ENCODE peak calls at places on chromosomes 1 and 21, in six cellular contexts. S is tibial nerve, D is neural progenitor cell, B is stomach, M is GM13977, Z is endothelial cell of umbilical vein. F is an unnamed sample.

GRCh38 chr1:219514728-219515127 is 98.2 kb downstream of the ZC3H11B start:
- DNase-seq in S (no peak), D (no peak), B (no peak), M (no peak), Z (no peak), F (no peak)

GRCh38 chr1:99527078-99527477 is 118.8 kb upstream of the PALMD start:
- DNase-seq in S (no peak), D (no peak), B (no peak), M (no peak), Z (peak; percentile 57), F (no peak)

GRCh38 chr1:30284226-30284625 is 439.2 kb downstream of the MATN1 start:
- DNase-seq in S (no peak), D (no peak), B (no peak), M (no peak), Z (no peak), F (no peak)

GRCh38 chr1:220902916-220903315 is 23.7 kb downstream of the HLX start:
- DNase-seq in S (no peak), D (no peak), B (no peak), M (no peak), Z (no peak), F (no peak)

GRCh38 chr1:150836129-150836773 is 28.2 kb upstream of the CTSK start:
- DNase-seq in S (no peak), D (no peak), B (no peak), M (no peak), Z (peak; percentile 91), F (no peak)

GRCh38 chr1:24948072-24948827 is 18.2 kb upstream of the RUNX3 start:
- DNase-seq in S (no peak), D (no peak), B (no peak), M (no peak), Z (no peak), F (no peak)

GRCh38 chr21:39313042-39313456 is 383 bp downstream of the BRWD1 start:
- DNase-seq in S (peak; percentile 10), D (peak; percentile 58), B (peak; percentile 35), M (peak; percentile 43), Z (no peak), F (no peak)

GRCh38 chr21:15063081-15063820 is 1.5 kb downstream of the NRIP1 start:
- DNase-seq in S (no peak), D (peak; percentile 40), B (no peak), M (peak; percentile 30), Z (peak; percentile 47), F (no peak)

GRCh38 chr1:84479998-84480397 is 932 bp downstream of the RPF1 start:
- DNase-seq in S (no peak), D (no peak), B (no peak), M (peak; percentile 7), Z (no peak), F (no peak)

GRCh38 chr1:204574856-204575145 is 58.6 kb downstream of the MDM4 start:
- DNase-seq in S (no peak), D (no peak), B (no peak), M (no peak), Z (no peak), F (no peak)

GRCh38 chr1:41073971-41074370 is 52.4 kb upstream of the SLFNL1 start:
- DNase-seq in S (no peak), D (no peak), B (no peak), M (no peak), Z (peak; percentile 39), F (no peak)

GRCh38 chr1:228397966-228398365 is 8.7 kb downstream of the TRIM11 start:
- DNase-seq in S (no peak), D (no peak), B (no peak), M (no peak), Z (no peak), F (no peak)

GRCh38 chr1:217137210-217137871 is 414.1 kb upstream of the ESRRG start:
- DNase-seq in S (no peak), D (peak; percentile 55), B (no peak), M (peak; percentile 22), Z (no peak), F (no peak)

GRCh38 chr1:112388436-112388835 is 7.6 kb upstream of the CTTNBP2NL start:
- DNase-seq in S (no peak), D (no peak), B (no peak), M (no peak), Z (peak; percentile 98), F (no peak)

GRCh38 chr1:30758785-30759380 is 1.3 kb upstream of the LAPTM5 start:
- DNase-seq in S (no peak), D (no peak), B (no peak), M (peak; percentile 68), Z (peak; percentile 32), F (no peak)

GRCh38 chr1:89765774-89766173 is 55.1 kb upstream of the LRRC8D start:
- DNase-seq in S (no peak), D (no peak), B (no peak), M (no peak), Z (no peak), F (no peak)

GRCh38 chr1:232878141-232878540 is 72.3 kb upstream of the NTPCR start:
- DNase-seq in S (no peak), D (no peak), B (no peak), M (no peak), Z (no peak), F (no peak)

GRCh38 chr21:16837319-16837718 is 675.5 kb upstream of the CXADR start:
- DNase-seq in S (no peak), D (no peak), B (no peak), M (no peak), Z (no peak), F (no peak)

GRCh38 chr1:247390116-247390791 is 25.7 kb upstream of the NLRP3 start:
- DNase-seq in S (peak; percentile 87), D (peak; percentile 87), B (peak; percentile 84), M (peak; percentile 85), Z (peak; percentile 71), F (peak; percentile 59)

GRCh38 chr1:112882271-112882744 is 73.7 kb downstream of the SLC16A1 start:
- DNase-seq in S (no peak), D (no peak), B (no peak), M (no peak), Z (no peak), F (no peak)

GRCh38 chr21:35922618-35923017 is 137.7 kb downstream of the SETD4 start:
- DNase-seq in S (no peak), D (no peak), B (no peak), M (no peak), Z (peak; percentile 58), F (no peak)

GRCh38 chr1:215482079-215482478 is 85.0 kb upstream of the KCTD3 start:
- DNase-seq in S (no peak), D (no peak), B (no peak), M (no peak), Z (no peak), F (no peak)

GRCh38 chr1:1306070-1306660 is 1.6 kb downstream of the ACAP3 start:
- DNase-seq in S (no peak), D (no peak), B (no peak), M (no peak), Z (no peak), F (no peak)

GRCh38 chr1:221719278-221719597 is 22.7 kb downstream of the DUSP10 start:
- DNase-seq in S (no peak), D (no peak), B (no peak), M (no peak), Z (no peak), F (no peak)

GRCh38 chr1:9084883-9085282 is 15.4 kb upstream of the SLC2A5 start:
- DNase-seq in S (no peak), D (no peak), B (no peak), M (no peak), Z (no peak), F (no peak)

GRCh38 chr1:14607295-14607694 is 8.8 kb downstream of the KAZN start:
- DNase-seq in S (no peak), D (no peak), B (no peak), M (no peak), Z (no peak), F (no peak)

DNA sequence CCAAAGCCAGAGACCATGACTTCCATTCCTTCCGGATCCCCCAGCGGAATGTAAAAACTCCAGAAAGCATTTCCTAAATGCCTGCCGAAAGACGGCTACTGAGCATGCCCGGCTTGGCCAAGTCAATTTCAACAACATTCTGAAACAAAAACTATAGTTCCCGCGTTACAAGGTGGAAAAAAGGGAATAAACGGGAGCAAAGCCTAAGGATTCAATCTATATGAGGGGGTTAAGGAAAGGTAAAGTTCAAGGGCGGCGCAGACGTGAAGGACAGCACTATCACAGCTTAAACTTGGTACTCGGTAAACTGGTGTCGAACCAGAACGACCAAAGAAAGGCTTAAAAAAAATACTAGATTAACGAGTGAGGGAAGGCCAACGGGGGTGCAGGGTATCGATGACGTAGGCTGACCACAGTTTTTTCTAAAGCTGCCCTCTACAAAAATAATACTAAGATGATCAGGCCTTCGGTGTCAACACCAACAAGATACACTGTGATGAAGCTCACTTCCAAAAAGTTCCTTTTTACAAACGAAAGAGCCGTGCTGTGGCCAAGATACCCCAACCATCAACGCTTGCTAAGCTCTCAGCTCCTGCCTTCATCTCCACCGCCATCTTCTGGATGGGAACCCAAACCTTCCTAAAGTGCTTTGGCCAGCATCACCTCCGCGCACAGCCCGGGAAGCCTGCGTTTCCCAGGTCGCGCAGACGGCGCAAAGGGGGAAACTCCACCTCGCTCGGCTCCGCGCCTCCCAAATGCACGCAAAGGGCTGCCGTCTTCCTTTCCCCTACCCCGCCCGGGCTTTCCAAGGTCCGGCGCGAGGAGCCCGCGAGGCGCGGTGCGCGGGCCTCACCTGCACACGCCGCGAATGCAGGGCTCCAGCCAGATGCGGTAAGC is 730 bp downstream of the USP48 start:
- DNase-seq in S (peak; percentile 41), D (peak; percentile 76), B (peak; percentile 56), M (peak; percentile 54), Z (peak; percentile 85), F (peak; percentile 34)
- TF ChIP-seq CTCF in S (peak; percentile 20), D (peak; percentile 15), B (no peak), M (peak; percentile 56), Z (peak; percentile 23), F (no peak)

GRCh38 chr1:236078988-236079387 is 14.1 kb upstream of the NID1 start:
- DNase-seq in S (no peak), D (no peak), B (no peak), M (no peak), Z (no peak), F (no peak)
- TF ChIP-seq CTCF in S (no peak), D (no peak), B (no peak), M (no peak), Z (no peak), F (no peak)

GRCh38 chr1:78339490-78339889 is 151.3 kb upstream of the PTGFR start:
- DNase-seq in S (no peak), D (no peak), B (no peak), M (no peak), Z (no peak), F (no peak)
- TF ChIP-seq CTCF in S (no peak), D (no peak), B (no peak), M (no peak), Z (no peak), F (no peak)

DNA sequence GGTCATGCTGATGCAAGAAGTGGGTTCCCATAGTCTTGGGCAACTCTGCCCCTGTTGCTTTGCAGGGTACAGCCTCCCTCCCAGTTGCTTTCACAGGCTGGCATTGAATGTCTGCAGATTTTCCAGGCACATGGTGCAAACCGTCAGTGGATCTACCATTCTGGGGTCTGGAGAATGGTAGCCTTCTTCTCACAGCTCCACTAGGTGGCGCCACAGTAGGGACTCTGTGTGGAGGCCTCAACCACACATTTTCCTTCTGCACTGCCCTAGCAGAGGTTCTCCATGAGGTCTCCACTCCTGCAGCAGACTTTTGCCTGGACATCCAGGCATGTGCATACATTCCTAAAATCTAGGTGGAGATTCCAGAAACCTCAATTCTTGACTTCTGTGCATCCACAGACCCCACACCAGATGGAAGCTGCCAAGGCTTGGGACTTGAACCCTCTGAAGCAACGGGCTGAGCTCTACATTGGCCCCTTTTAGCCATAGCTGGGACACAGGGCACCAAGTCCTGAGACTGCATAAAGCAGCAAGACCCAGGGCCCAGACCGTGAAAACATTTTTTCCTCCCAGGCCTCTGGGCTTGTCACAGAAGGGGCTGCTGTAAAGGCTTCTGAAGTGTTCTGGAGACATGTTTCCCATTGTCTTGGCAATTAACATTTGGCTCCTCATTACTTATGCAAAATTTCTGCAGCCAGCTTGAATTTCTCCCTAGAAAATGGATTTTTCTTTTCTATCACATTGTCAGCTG is 466.2 kb upstream of the PBX1 start:
- DNase-seq in S (no peak), D (no peak), B (no peak), M (no peak), Z (no peak), F (no peak)
- TF ChIP-seq CTCF in S (no peak), D (peak; percentile 31), B (no peak), M (peak; percentile 43), Z (peak; percentile 9), F (no peak)

F was measured in mesothelial cell of epicardium.